ENCODE peak calls at places on chromosomes 1 and 21, in five cellular contexts. T is activated CD4-positive, alpha-beta T cell treated with anti-CD3 and anti-CD28 coated beads, Interleukin-2, amount 50 U/mL, for 48 hours; L is AG08395; W is CD8-positive, alpha-beta T cell; M is GM23248. F is an unnamed sample.
A peak's percentile ranks its signal among the peaks of the same experiment; 100 is the strongest.

GRCh38 chr1:21927531-21928237 is 9.4 kb downstream of the HSPG2 start:
- DNase-seq in T (no peak), L (peak; percentile 75), W (no peak), M (peak; percentile 87), F (no peak)

GRCh38 chr21:42258885-42259407 is 40.0 kb downstream of the ABCG1 start:
- DNase-seq in L (no peak), M (no peak), T (no peak), W (no peak), F (no peak)

GRCh38 chr1:147579532-147580199 is 38.4 kb downstream of the BCL9 start:
- DNase-seq in W (no peak), T (no peak), L (peak; percentile 12), M (peak; percentile 56), F (no peak)

GRCh38 chr1:214331827-214332423 is 51.0 kb downstream of the SMYD2 start:
- DNase-seq in L (peak; percentile 70), T (peak; percentile 57), M (peak; percentile 65), W (peak; percentile 11), F (peak; percentile 40)

GRCh38 chr1:64842244-64842643 is 97.4 kb downstream of the RAVER2 start:
- DNase-seq in W (no peak), T (no peak), L (no peak), M (no peak), F (no peak)

GRCh38 chr1:22880174-22880601 is 92.5 kb downstream of the LACTBL1 start:
- DNase-seq in T (no peak), M (peak; percentile 56), W (no peak), L (peak; percentile 58), F (no peak)

GRCh38 chr1:157937743-157938142 is 55.7 kb upstream of the KIRREL1 start:
- DNase-seq in M (no peak), W (no peak), T (no peak), L (no peak), F (no peak)

GRCh38 chr1:33974147-33974546 is 110.3 kb downstream of the HMGB4 start:
- DNase-seq in T (no peak), L (no peak), M (no peak), W (no peak), F (no peak)

GRCh38 chr1:180927348-180927747 is 14.7 kb downstream of the KIAA1614 start:
- DNase-seq in L (no peak), T (no peak), M (no peak), W (no peak), F (no peak)

GRCh38 chr1:40948741-40949528 is 30.6 kb upstream of the CTPS1 start:
- DNase-seq in T (peak; percentile 67), L (peak; percentile 74), M (peak; percentile 75), W (peak; percentile 17), F (peak; percentile 14)

GRCh38 chr1:229141271-229141670 is 129.6 kb upstream of the RAB4A start:
- DNase-seq in M (no peak), L (no peak), T (no peak), W (no peak), F (no peak)

GRCh38 chr21:46097826-46098286 is at the start of gene COL6A2:
- DNase-seq in L (peak; percentile 80), W (peak; percentile 53), T (peak; percentile 61), M (peak; percentile 90), F (peak; percentile 25)

GRCh38 chr1:181577475-181577874 is 94.2 kb downstream of the CACNA1E start:
- DNase-seq in M (no peak), W (no peak), T (no peak), L (no peak), F (no peak)

GRCh38 chr1:7784492-7785071 is 491 bp downstream of the PER3 start:
- DNase-seq in T (no peak), L (peak; percentile 15), W (no peak), M (peak; percentile 44), F (no peak)

GRCh38 chr21:45404726-45405270 is at the start of gene COL18A1:
- DNase-seq in T (peak; percentile 36), L (peak; percentile 80), W (no peak), M (peak; percentile 67), F (no peak)

GRCh38 chr21:46183910-46184624 is at the start of gene SPATC1L:
- DNase-seq in T (peak; percentile 36), M (peak; percentile 80), L (peak; percentile 74), W (peak; percentile 27), F (peak; percentile 57)

GRCh38 chr1:104172243-104172681 is 422.6 kb downstream of the AMY1C start:
- DNase-seq in W (no peak), L (no peak), T (no peak), M (no peak), F (no peak)

GRCh38 chr1:21913763-21914162 is 23.3 kb downstream of the HSPG2 start:
- DNase-seq in M (peak; percentile 47), T (no peak), W (no peak), L (no peak), F (no peak)

GRCh38 chr1:90347366-90347765 is 352.5 kb downstream of the ZNF326 start:
- DNase-seq in M (no peak), L (no peak), W (no peak), T (no peak), F (no peak)

GRCh38 chr1:232709339-232709738 is 79.4 kb upstream of the SIPA1L2 start:
- DNase-seq in M (peak; percentile 29), L (no peak), T (no peak), W (no peak), F (no peak)

GRCh38 chr1:17279001-17279830 is 28.8 kb upstream of the PADI4 start:
- DNase-seq in L (no peak), W (no peak), M (no peak), T (no peak), F (no peak)

GRCh38 chr1:82318921-82319320 is 518.2 kb downstream of the ADGRL2 start:
- DNase-seq in T (no peak), L (no peak), W (no peak), M (no peak), F (no peak)

GRCh38 chr21:39316062-39316461 is 2.6 kb upstream of the BRWD1 start:
- DNase-seq in T (no peak), M (peak; percentile 19), L (no peak), W (no peak), F (no peak)

GRCh38 chr1:82388679-82389078 is 587.9 kb downstream of the ADGRL2 start:
- DNase-seq in W (no peak), M (peak; percentile 15), L (no peak), T (no peak), F (no peak)

GRCh38 chr1:185533596-185533995 is 200.6 kb upstream of the HMCN1 start:
- DNase-seq in M (no peak), T (no peak), W (no peak), L (no peak), F (no peak)

GRCh38 chr21:29265690-29266479 is 32.8 kb upstream of the BACH1 start:
- DNase-seq in M (peak; percentile 4), T (peak; percentile 27), L (no peak), W (no peak), F (no peak)

GRCh38 chr1:29974345-29974744 is 738.0 kb downstream of the PTPRU start:
- DNase-seq in M (peak; percentile 74), W (no peak), L (peak; percentile 78), T (no peak), F (no peak)

GRCh38 chr1:30684881-30685795 is 38.2 kb downstream of the MATN1 start:
- DNase-seq in M (no peak), T (peak; percentile 10), L (no peak), W (no peak), F (no peak)

F was measured in GM19239.